ENCODE peak calls at places on chromosome 20, in seven cellular contexts. Z is cardiac muscle cell, E is astrocyte of the spinal cord, C is brain microvascular endothelial cell, S is NB4, Y is fibroblast of lung, A is lung. I is an unnamed sample.

GRCh38 chr20:6588296-6588695 is 179.2 kb upstream of the BMP2 start:
- DNase-seq in Z (peak; percentile 74), E (peak; percentile 49), C (peak; percentile 77), S (no peak), Y (peak; percentile 62), A (no peak), I (no peak)

GRCh38 chr20:53149652-53150205 is 177.6 kb downstream of the TSHZ2 start:
- DNase-seq in Z (peak; percentile 9), E (no peak), C (no peak), S (no peak), Y (peak; percentile 15), A (no peak), I (no peak)

GRCh38 chr20:10902174-10902573 is 228.4 kb upstream of the JAG1 start:
- DNase-seq in Z (no peak), E (no peak), C (no peak), S (no peak), Y (no peak), A (no peak), I (no peak)

GRCh38 chr20:53238121-53238660 is 266.0 kb downstream of the TSHZ2 start:
- DNase-seq in Z (peak; percentile 12), E (no peak), C (no peak), S (no peak), Y (peak; percentile 56), A (no peak), I (no peak)

GRCh38 chr20:36314734-36315544 is 8.8 kb downstream of the DLGAP4 start:
- DNase-seq in Z (no peak), E (no peak), C (no peak), S (peak; percentile 29), Y (no peak), A (no peak), I (no peak)

GRCh38 chr20:31475472-31476312 is 604 bp downstream of the REM1 start:
- DNase-seq in Z (no peak), E (no peak), C (no peak), S (no peak), Y (no peak), A (no peak), I (no peak)

GRCh38 chr20:57268399-57269076 is 2.1 kb upstream of the BMP7 start:
- DNase-seq in Z (no peak), E (no peak), C (no peak), S (no peak), Y (no peak), A (no peak), I (no peak)

GRCh38 chr20:23881371-23881770 is 1.8 kb upstream of the CST5 start:
- DNase-seq in Z (no peak), E (no peak), C (no peak), S (no peak), Y (no peak), A (no peak), I (no peak)

GRCh38 chr20:60220655-60221054 is 262.4 kb downstream of the CDH26 start:
- DNase-seq in Z (no peak), E (no peak), C (no peak), S (no peak), Y (no peak), A (no peak), I (no peak)

GRCh38 chr20:57450931-57451330 is 59.7 kb downstream of the RBM38 start:
- DNase-seq in Z (no peak), E (no peak), C (no peak), S (peak; percentile 68), Y (no peak), A (no peak), I (no peak)

GRCh38 chr20:23142162-23143050 is 56.3 kb upstream of the CD93 start:
- DNase-seq in Z (no peak), E (no peak), C (no peak), S (peak; percentile 79), Y (no peak), A (no peak), I (no peak)

GRCh38 chr20:8895472-8895871 is 173.4 kb upstream of the PLCB4 start:
- DNase-seq in Z (no peak), E (no peak), C (no peak), S (no peak), Y (no peak), A (no peak), I (no peak)

GRCh38 chr20:62011403-62011791 is 54.3 kb downstream of the TAF4 start:
- DNase-seq in Z (no peak), E (no peak), C (no peak), S (no peak), Y (no peak), A (no peak), I (no peak)

GRCh38 chr20:7094438-7094997 is 327.0 kb downstream of the BMP2 start:
- DNase-seq in Z (peak; percentile 16), E (peak; percentile 22), C (peak; percentile 5), S (peak; percentile 72), Y (peak; percentile 10), A (no peak), I (no peak)

GRCh38 chr20:21521596-21522478 is 8.0 kb upstream of the NKX2-2 start:
- DNase-seq in Z (no peak), E (no peak), C (no peak), S (no peak), Y (no peak), A (no peak), I (no peak)

GRCh38 chr20:56468317-56469076 is at the start of gene RTF2:
- DNase-seq in Z (peak; percentile 98), E (peak; percentile 96), C (peak; percentile 96), S (peak; percentile 96), Y (peak; percentile 95), A (peak; percentile 94), I (peak; percentile 81)

GRCh38 chr20:57831992-57832585 is 122.3 kb upstream of the PMEPA1 start:
- DNase-seq in Z (no peak), E (no peak), C (no peak), S (no peak), Y (no peak), A (no peak), I (no peak)

GRCh38 chr20:21557246-21557982 is 43.5 kb upstream of the NKX2-2 start:
- DNase-seq in Z (no peak), E (no peak), C (no peak), S (no peak), Y (no peak), A (no peak), I (no peak)

GRCh38 chr20:58877374-58878360 is 25.2 kb downstream of the GNAS start:
- DNase-seq in Z (no peak), E (no peak), C (no peak), S (no peak), Y (no peak), A (no peak), I (no peak)
- H3K4me3 ChIP-seq in Z (no peak overlapping the region), E (no peak overlapping the region), C (no peak overlapping the region), S (no peak overlapping the region), Y (no peak overlapping the region), A (no peak overlapping the region), I (no peak overlapping the region)

DNA sequence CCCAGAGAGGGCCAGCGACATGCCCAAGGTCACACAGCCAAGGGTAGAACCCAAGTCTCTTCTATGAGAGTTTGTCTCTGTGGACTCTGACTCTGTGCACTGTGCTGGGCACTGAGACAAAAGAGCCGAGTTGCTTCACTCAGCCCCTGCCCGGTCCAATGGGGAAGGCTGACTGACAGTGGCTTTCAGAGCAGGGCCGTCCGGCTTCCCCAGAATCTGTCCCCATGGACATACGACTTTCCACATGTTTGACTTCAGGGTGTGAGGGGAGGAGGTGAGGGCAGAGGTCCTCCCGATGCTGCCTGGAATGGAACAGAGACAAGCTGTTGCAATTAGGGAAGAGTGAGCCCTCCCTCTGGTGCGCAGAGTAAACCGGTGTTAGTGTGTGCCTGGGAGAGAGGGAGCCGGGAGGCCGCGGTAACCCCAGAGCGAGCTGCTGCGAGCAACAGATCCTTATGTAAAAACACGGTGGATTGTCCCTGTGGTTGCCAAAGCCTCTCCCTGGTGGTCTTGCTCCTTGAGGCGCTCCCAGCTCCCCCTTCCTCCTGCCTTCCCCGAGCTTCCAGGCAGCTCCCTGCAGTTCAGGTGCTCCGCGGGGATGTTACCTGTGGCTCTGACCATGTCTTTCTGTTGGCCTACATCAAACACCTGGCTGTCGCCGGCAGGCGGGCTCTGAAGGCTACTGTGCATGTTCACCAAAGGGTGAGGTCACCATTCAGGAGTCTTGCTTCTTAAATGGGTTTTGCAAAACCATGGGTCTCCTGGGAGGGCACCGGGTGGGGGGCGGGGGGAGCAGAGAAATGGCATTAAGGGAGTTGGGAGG is 678 bp downstream of the SIRPA start:
- DNase-seq in Z (peak; percentile 39), E (peak; percentile 8), C (no peak), S (peak; percentile 82), Y (no peak), A (no peak), I (no peak)
- H3K4me3 ChIP-seq in Z (peak overlapping the region; percentile 70), E (peak overlapping the region; percentile 63), C (peak overlapping the region; percentile 70), S (peak overlapping the region; percentile 86), Y (peak overlapping the region; percentile 65), A (peak overlapping the region; percentile 50), I (peak overlapping the region; percentile 34)

GRCh38 chr20:63177785-63178444 is 38.0 kb downstream of the YTHDF1 start:
- DNase-seq in Z (no peak), E (no peak), C (no peak), S (no peak), Y (no peak), A (no peak), I (no peak)

GRCh38 chr20:63177134-63177784 is 38.7 kb downstream of the YTHDF1 start:
- DNase-seq in Z (no peak), E (no peak), C (no peak), S (no peak), Y (no peak), A (no peak), I (no peak)

GRCh38 chr20:63179876-63180275 is 36.1 kb downstream of the YTHDF1 start:
- DNase-seq in Z (no peak), E (no peak), C (no peak), S (no peak), Y (no peak), A (no peak), I (no peak)

GRCh38 chr20:63178889-63179751 is 36.8 kb downstream of the YTHDF1 start:
- DNase-seq in Z (no peak), E (no peak), C (no peak), S (peak; percentile 72), Y (no peak), A (no peak), I (no peak)

GRCh38 chr20:63178445-63178818 is 37.5 kb downstream of the YTHDF1 start:
- DNase-seq in Z (no peak), E (no peak), C (no peak), S (no peak), Y (no peak), A (no peak), I (no peak)
- H3K4me3 ChIP-seq in Z (no peak overlapping the region), E (no peak overlapping the region), C (no peak overlapping the region), S (no peak overlapping the region), Y (no peak overlapping the region), A (no peak overlapping the region), I (peak overlapping the region; percentile 34)

GRCh38 chr20:18507218-18508191 is at the start of gene SEC23B:
- DNase-seq in Z (peak; percentile 98), E (peak; percentile 99), C (peak; percentile 97), S (peak; percentile 99), Y (peak; percentile 98), A (peak; percentile 98), I (peak; percentile 96)

GRCh38 chr20:18506744-18507143 is 996 bp upstream of the SEC23B start:
- DNase-seq in Z (no peak), E (no peak), C (no peak), S (peak; percentile 17), Y (no peak), A (no peak), I (no peak)

DNA sequence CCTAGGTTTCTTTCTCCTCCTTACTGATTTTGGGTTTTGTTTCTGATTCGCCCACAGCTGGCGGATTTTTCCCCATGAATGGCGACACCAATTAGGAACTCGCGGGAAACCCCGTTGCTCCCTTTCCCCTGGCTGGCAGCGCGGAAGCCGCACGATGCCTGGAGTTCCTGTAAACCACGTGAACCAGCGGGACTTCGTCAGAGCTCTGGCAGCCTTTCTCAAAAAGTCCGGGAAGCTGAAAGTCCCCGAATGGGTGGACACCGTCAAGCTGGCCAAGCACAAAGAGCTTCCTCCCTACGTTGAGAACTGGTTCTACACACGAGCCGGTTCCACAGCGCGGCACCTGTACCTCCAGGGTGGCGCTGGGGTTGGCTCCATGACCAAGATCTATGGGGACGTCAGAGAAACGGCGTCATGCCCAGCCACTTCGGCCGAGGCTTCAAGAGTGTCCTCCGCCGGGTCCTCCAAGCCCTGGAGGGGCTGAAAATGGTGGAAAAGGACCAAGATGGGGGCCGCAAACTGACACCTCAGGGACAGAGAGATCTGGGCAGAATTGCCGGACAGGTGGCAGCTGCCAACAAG is 3.2 kb upstream of the SEC23B start:
- DNase-seq in Z (peak; percentile 76), E (no peak), C (no peak), S (no peak), Y (peak; percentile 13), A (peak; percentile 30), I (no peak)
- H3K4me3 ChIP-seq in Z (no peak overlapping the region), E (no peak overlapping the region), C (no peak overlapping the region), S (no peak overlapping the region), Y (no peak overlapping the region), A (no peak overlapping the region), I (no peak overlapping the region)

I was measured in iPS DF 6.9.